ENCODE peak calls at places on chromosomes 7 and 10, in five cellular contexts. W, G, M, S and V are unnamed samples.

GRCh38 chr7:6709808-6710207 is 3.1 kb upstream of the ZNF12 start:
- DNase-seq in S (no peak), G (peak; percentile 34), M (no peak), W (no peak), V (no peak)

GRCh38 chr10:71314028-71314693 is 4.9 kb upstream of the SLC29A3 start:
- DNase-seq in S (peak; percentile 43), W (peak; percentile 80), M (peak; percentile 61), G (peak; percentile 21), V (no peak)

GRCh38 chr10:10513067-10513466 is 504.6 kb upstream of the CELF2 start:
- DNase-seq in M (no peak), S (no peak), G (no peak), W (no peak), V (no peak)

GRCh38 chr10:132849546-132850031 is 63.6 kb upstream of the NKX6-2 start:
- DNase-seq in M (no peak), W (peak; percentile 38), S (no peak), G (no peak), V (peak; percentile 41)

GRCh38 chr7:74343281-74344127 is 54.3 kb downstream of the CLIP2 start:
- DNase-seq in W (no peak), G (peak; percentile 38), S (peak; percentile 27), M (no peak), V (no peak)

GRCh38 chr7:27709137-27710075 is 30.6 kb upstream of the TAX1BP1 start:
- DNase-seq in G (no peak), M (no peak), S (no peak), W (no peak), V (no peak)

GRCh38 chr10:101227765-101228681 is 1.2 kb downstream of the LBX1 start:
- DNase-seq in M (no peak), G (no peak), W (no peak), S (no peak), V (no peak)

GRCh38 chr10:84469470-84469869 is 141.1 kb downstream of the CCSER2 start:
- DNase-seq in M (no peak), W (no peak), G (no peak), S (no peak), V (no peak)

GRCh38 chr10:30055094-30055701 is 4.2 kb downstream of the JCAD start:
- DNase-seq in G (no peak), S (no peak), W (peak; percentile 82), M (no peak), V (no peak)

GRCh38 chr7:122054393-122054792 is 89.7 kb downstream of the AASS start:
- DNase-seq in M (no peak), S (no peak), W (no peak), G (no peak), V (no peak)

GRCh38 chr10:88332526-88333265 is 250.4 kb downstream of the RNLS start:
- DNase-seq in G (no peak), S (no peak), M (no peak), W (no peak), V (no peak)

GRCh38 chr10:15745748-15746147 is 26.0 kb upstream of the ITGA8 start:
- DNase-seq in M (no peak), G (no peak), W (no peak), S (no peak), V (no peak)

GRCh38 chr10:131591936-131592335 is 280.4 kb upstream of the TCERG1L start:
- DNase-seq in G (no peak), W (no peak), S (no peak), M (no peak), V (no peak)

GRCh38 chr10:63236113-63236935 is 103.2 kb downstream of the NRBF2 start:
- DNase-seq in M (no peak), W (no peak), S (peak; percentile 86), G (peak; percentile 82), V (no peak)

GRCh38 chr7:79646278-79646677 is 192.8 kb upstream of the MAGI2 start:
- DNase-seq in W (no peak), S (no peak), M (no peak), G (no peak), V (no peak)

GRCh38 chr10:122021828-122022227 is 32.9 kb downstream of the TACC2 start:
- DNase-seq in W (peak; percentile 74), S (no peak), G (no peak), M (no peak), V (no peak)

GRCh38 chr10:32005050-32005449 is 51.2 kb downstream of the KIF5B start:
- DNase-seq in G (peak; percentile 43), M (peak; percentile 27), S (peak; percentile 35), W (no peak), V (no peak)

GRCh38 chr10:105797234-105797890 is 1156.3 kb downstream of the SORCS3 start:
- DNase-seq in M (no peak), S (peak; percentile 15), G (peak; percentile 10), W (no peak), V (no peak)

DNA sequence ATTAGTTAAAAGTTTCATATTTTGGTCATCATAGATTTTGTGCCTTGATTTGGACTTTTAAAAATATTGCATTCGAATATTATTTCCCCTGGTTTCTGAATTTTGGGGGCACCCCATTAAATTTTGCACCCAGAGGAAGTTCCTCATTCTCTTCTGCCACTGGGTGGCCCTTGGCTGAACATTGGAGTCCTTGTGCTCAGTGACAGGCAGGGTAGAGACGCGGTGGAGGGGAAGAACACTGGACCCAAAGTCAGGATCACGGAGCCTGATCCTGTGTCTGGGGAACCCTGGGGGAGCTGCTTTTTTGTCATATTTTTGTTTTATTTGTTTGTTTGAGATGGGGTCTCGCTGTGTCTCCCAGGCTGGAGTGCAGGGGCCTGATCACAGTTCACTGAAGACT is 74.7 kb downstream of the MKI67 start:
- DNase-seq in M (no peak), W (no peak), S (no peak), G (no peak), V (peak; percentile 73)
- TF ChIP-seq POLR2AphosphoS5 in M (no peak), W (no peak), S (no peak), G (no peak), V (no peak)

DNA sequence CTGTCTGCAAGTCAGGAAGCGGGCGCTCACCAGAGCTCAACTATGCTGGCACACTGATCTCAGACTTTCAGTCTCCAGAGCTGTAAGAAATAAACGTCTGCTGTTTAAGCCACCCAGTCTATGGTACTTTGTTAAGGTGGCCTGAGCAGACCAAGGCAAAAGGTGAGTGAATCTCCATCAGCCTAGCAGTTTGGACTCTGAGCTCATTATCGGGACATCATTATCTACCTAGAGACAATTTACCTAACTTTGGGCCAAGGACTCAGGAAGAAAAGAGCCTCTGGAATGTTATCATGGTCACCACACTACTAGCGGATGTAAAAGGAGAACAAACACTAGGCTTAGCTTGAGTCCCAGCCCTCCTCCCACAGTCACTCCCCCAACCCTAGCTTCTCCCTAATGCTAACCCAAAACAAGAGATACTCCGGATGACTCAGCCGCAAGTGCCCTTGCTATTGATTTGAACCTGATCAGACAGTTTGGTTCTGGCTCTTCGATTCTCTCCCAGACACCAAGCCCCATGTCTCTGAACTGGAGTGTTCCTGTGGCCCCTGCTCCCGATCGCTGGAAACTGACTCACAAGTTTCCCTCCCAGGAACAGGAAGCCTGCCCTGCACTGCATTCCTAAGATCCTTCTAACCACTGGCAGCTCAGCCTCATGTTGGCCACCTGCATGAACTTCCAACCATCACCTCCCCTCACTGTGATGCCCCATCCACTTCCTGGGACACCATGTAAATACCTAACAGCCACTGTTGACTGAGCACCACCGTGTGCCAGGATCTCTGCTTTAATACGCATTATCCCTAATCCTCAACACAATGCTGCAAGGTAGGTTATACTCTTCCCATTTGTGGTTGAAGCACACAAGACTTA is 34.5 kb downstream of the CREB3L2 start:
- DNase-seq in W (no peak), M (no peak), S (no peak), G (no peak), V (no peak)
- TF ChIP-seq POLR2AphosphoS5 in W (no peak), M (no peak), S (no peak), G (no peak), V (no peak)

GRCh38 chr7:100856871-100857282 is 4.4 kb downstream of the SLC12A9 start:
- DNase-seq in M (no peak), G (no peak), S (no peak), W (no peak), V (no peak)

GRCh38 chr7:100855515-100855914 is 3.0 kb downstream of the SLC12A9 start:
- DNase-seq in W (no peak), S (no peak), M (no peak), G (no peak), V (peak; percentile 60)

GRCh38 chr7:100847360-100847759 is 5.2 kb upstream of the SLC12A9 start:
- DNase-seq in M (no peak), G (no peak), W (no peak), S (no peak), V (no peak)

GRCh38 chr7:100854146-100854895 is 1.8 kb downstream of the SLC12A9 start:
- DNase-seq in S (no peak), M (no peak), W (no peak), G (no peak), V (peak; percentile 78)

DNA sequence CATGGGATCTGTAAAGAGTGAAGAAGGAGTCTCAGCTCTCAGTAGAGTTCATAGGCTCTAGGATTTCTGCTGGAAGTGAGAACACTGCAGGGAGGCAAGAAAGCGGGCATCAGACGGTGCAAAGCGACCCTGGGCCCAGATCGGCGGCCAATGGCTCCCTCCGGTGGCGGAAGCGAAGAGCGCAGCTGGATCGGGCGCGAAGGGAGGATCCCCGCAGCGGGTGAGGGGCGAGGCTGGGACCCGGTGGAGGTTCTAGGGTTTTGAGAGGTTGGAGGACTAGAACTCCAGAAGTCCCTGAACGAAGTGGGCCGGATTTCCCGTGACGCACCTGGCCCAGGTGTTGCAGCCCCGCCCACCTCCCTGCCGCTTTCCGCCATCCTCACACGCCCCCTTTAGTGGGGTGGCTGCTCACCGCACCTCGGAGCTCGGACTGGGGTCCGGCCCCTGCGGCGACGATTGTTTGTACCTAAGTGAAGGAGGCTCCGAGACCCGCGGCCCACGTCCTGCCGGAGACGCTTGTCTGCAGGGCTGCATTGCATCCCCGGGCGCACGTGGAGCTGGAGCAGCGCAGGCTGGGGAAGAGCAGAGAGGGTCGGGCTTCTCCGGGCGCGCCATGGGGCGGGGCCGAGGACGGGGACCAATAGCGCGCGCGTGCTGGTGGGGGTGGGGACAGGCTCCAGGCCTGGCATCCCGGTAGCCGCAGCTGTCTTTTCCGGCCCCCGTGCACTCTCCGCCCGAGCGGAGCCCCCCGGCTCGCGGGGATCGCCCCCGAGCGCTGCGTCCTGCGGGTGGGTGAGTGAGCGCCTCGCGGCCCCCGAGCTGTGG is at the start of gene SLC12A9:
- DNase-seq in G (peak; percentile 81), S (peak; percentile 45), W (peak; percentile 95), M (peak; percentile 93), V (peak; percentile 97)
- TF ChIP-seq POLR2AphosphoS5 in G (peak; percentile 61), S (no peak), W (peak; percentile 68), M (peak; percentile 41), V (peak; percentile 84)

GRCh38 chr7:50265968-50266694 is 38.4 kb upstream of the IKZF1 start:
- DNase-seq in W (no peak), M (no peak), G (no peak), S (no peak), V (no peak)

GRCh38 chr7:50268223-50268622 is 36.3 kb upstream of the IKZF1 start:
- DNase-seq in S (no peak), M (no peak), G (no peak), W (no peak), V (no peak)

GRCh38 chr7:50264908-50265307 is 39.6 kb upstream of the IKZF1 start:
- DNase-seq in S (no peak), G (no peak), M (no peak), W (no peak), V (no peak)

GRCh38 chr7:50267525-50268041 is 36.9 kb upstream of the IKZF1 start:
- DNase-seq in G (no peak), S (no peak), M (no peak), W (no peak), V (no peak)

DNA sequence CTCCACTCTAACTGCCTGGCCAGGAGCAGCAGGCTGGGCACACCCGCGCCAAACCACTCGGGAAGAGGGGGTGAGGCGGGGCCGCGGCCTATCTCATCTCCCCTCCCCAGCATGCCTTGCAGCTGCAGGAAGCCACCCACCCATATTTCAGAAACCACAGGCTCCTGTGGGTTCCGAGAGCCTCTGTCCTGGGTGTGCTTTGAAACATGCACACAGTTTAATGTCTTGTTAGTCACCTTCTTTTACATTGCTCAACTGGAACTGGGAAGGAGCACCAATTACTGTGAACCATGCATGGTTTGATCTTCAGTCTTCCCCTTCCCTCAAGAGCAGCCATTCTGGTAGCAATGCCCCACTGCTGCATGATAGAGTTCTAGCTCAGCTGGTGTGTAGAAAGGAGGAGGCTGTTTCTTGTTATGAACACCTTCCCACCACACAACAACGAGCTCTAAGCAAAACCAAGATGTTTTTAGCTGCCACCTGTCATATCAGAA is 37.6 kb upstream of the IKZF1 start:
- DNase-seq in W (no peak), S (no peak), M (peak; percentile 74), G (no peak), V (peak; percentile 92)
- TF ChIP-seq POLR2AphosphoS5 in W (no peak), S (no peak), M (peak; percentile 6), G (no peak), V (peak; percentile 82)